ENCODE peak calls at places on chromosomes 16 and 17, in eight cellular contexts. J is DND-41; X is vagina; D is colonic mucosa; R is HepG2; V is CD4-positive, alpha-beta T cell; O is upper lobe of right lung; L is psoas muscle. K is an unnamed sample.

GRCh38 chr16:30561212-30561816 is 3.1 kb upstream of the ZNF764 start:
- DNase-seq in J (no peak), X (no peak), D (peak; percentile 53), R (no peak), V (peak; percentile 15), O (peak; percentile 76), L (peak; percentile 41), K (peak; percentile 11)

GRCh38 chr17:61139219-61139618 is 260.4 kb upstream of the TBX2 start:
- DNase-seq in J (peak; percentile 89), X (no peak), D (peak; percentile 34), R (no peak), V (peak; percentile 48), O (no peak), L (no peak), K (peak; percentile 75)

GRCh38 chr16:86029131-86029741 is 130.3 kb downstream of the IRF8 start:
- DNase-seq in J (peak; percentile 41), X (no peak), D (peak; percentile 66), R (no peak), V (no peak), O (peak; percentile 62), L (no peak), K (no peak)

GRCh38 chr17:320139-320538 is 32.5 kb downstream of the RPH3AL start:
- DNase-seq in J (no peak), X (no peak), D (no peak), R (no peak), V (no peak), O (peak; percentile 26), L (no peak), K (no peak)

GRCh38 chr16:89581861-89582563 is 6.5 kb downstream of the CPNE7 start:
- DNase-seq in J (no peak), X (no peak), D (peak; percentile 63), R (peak; percentile 71), V (no peak), O (no peak), L (no peak), K (no peak)

GRCh38 chr16:56824335-56824734 is 40.7 kb upstream of the SLC12A3 start:
- DNase-seq in J (no peak), X (no peak), D (peak; percentile 40), R (peak; percentile 53), V (no peak), O (peak; percentile 72), L (no peak), K (no peak)

GRCh38 chr17:4940625-4941021 is 555 bp downstream of the RNF167 start:
- DNase-seq in J (peak; percentile 76), X (no peak), D (peak; percentile 42), R (no peak), V (peak; percentile 44), O (peak; percentile 68), L (no peak), K (no peak)

GRCh38 chr16:82888616-82889015 is 261.8 kb downstream of the CDH13 start:
- DNase-seq in J (no peak), X (no peak), D (peak; percentile 23), R (no peak), V (no peak), O (no peak), L (no peak), K (no peak)

GRCh38 chr16:28863929-28864886 is 565 bp downstream of the SH2B1 start:
- DNase-seq in J (no peak), X (no peak), D (peak; percentile 73), R (no peak), V (no peak), O (no peak), L (peak; percentile 33), K (no peak)

GRCh38 chr16:28927815-28928214 is 2.8 kb upstream of the RABEP2 start:
- DNase-seq in J (no peak), X (no peak), D (no peak), R (no peak), V (no peak), O (no peak), L (no peak), K (no peak)

GRCh38 chr16:58462997-58463891 is 36.7 kb upstream of the NDRG4 start:
- DNase-seq in J (no peak), X (no peak), D (no peak), R (no peak), V (no peak), O (no peak), L (no peak), K (no peak)

GRCh38 chr17:32941419-32942032 is 13.6 kb downstream of the TMEM98 start:
- DNase-seq in J (no peak), X (no peak), D (no peak), R (no peak), V (no peak), O (no peak), L (no peak), K (no peak)

GRCh38 chr17:32946375-32947135 is 18.6 kb downstream of the TMEM98 start:
- DNase-seq in J (no peak), X (no peak), D (no peak), R (no peak), V (no peak), O (no peak), L (no peak), K (no peak)

GRCh38 chr17:32943206-32943605 is 15.3 kb downstream of the TMEM98 start:
- DNase-seq in J (no peak), X (no peak), D (no peak), R (no peak), V (no peak), O (no peak), L (no peak), K (no peak)

GRCh38 chr17:32944248-32945020 is 16.5 kb downstream of the TMEM98 start:
- DNase-seq in J (no peak), X (no peak), D (no peak), R (no peak), V (no peak), O (no peak), L (no peak), K (no peak)

DNA sequence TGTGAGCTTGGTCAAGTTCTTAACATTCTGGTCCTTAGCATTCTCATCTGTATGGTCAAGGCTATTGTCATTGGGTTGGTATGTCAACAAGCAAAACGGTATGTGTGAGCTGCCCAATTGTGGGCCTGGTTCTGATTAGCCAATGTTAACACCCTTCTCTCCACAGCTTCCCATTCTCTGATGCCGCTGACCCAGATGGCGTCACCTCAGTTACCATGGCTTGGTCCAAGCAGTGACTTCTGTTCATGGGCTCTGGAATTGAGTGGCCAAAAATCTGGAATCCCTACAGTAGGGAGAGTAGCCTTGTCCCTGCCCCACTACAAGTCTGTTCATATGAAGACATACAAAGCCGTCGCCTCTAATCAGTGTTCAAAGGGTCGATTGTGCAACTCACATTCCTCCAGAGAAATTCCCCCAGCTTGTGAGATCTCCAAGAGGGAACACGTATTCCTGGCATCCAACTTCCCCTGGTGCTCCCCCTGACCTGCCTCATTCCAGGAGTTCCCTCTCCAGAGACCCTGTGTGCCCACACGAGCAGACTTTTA is 15.8 kb downstream of the TMEM98 start:
- DNase-seq in J (no peak), X (no peak), D (no peak), R (peak; percentile 58), V (no peak), O (no peak), L (no peak), K (no peak)
- H3K27ac ChIP-seq in J (no peak overlapping the region), X (no peak overlapping the region), D (no peak overlapping the region), R (no peak overlapping the region), V (no peak overlapping the region), O (peak overlapping the region; percentile 66), L (no peak overlapping the region), K (no peak overlapping the region)

GRCh38 chr17:8644507-8644902 is 14.0 kb upstream of the MYH10 start:
- DNase-seq in J (no peak), X (no peak), D (no peak), R (no peak), V (no peak), O (no peak), L (no peak), K (no peak)
- H3K27ac ChIP-seq in J (no peak overlapping the region), X (no peak overlapping the region), D (no peak overlapping the region), R (peak overlapping the region; percentile 54), V (no peak overlapping the region), O (no peak overlapping the region), L (no peak overlapping the region), K (no peak overlapping the region)

DNA sequence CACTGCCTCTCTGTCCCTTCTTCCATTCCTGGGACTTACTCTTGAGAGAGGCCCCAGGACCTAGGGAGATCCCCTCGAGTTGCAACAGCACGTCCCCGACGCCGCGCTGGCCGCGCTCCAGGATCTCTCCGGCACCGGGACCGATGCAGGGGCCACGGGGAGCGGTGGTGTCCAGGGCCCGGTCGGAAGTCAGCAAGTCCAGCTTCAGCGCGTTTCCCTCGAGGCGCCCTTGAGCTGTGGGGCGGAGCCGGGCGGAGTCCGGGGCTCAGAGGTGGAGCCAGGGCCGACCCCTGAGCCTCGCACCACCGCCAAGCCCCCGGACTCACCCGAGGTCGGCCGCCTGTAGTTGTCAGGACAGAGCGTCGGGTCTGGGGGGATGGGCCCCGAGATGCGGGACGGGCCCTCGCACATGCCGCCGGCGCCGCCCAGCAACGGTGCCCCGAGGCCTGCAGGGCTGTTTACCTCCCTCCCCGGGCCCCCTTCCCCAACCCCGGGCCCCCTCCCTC is 465 bp downstream of the ENKD1 start:
- DNase-seq in J (no peak), X (no peak), D (no peak), R (peak; percentile 54), V (no peak), O (peak; percentile 83), L (peak; percentile 48), K (no peak)
- H3K27ac ChIP-seq in J (peak overlapping the region; percentile 62), X (peak overlapping the region; percentile 90), D (peak overlapping the region; percentile 70), R (peak overlapping the region; percentile 67), V (no peak overlapping the region), O (peak overlapping the region; percentile 89), L (peak overlapping the region; percentile 90), K (peak overlapping the region; percentile 60)

GRCh38 chr16:66383551-66383950 is 17.1 kb downstream of the CDH5 start:
- DNase-seq in J (no peak), X (no peak), D (no peak), R (no peak), V (no peak), O (no peak), L (no peak), K (no peak)
- H3K27ac ChIP-seq in J (no peak overlapping the region), X (no peak overlapping the region), D (no peak overlapping the region), R (no peak overlapping the region), V (no peak overlapping the region), O (no peak overlapping the region), L (peak overlapping the region; percentile 61), K (no peak overlapping the region)

GRCh38 chr17:82020874-82021727 is 1.6 kb downstream of the CENPX start:
- DNase-seq in J (peak; percentile 64), X (no peak), D (peak; percentile 78), R (peak; percentile 86), V (peak; percentile 58), O (peak; percentile 90), L (peak; percentile 74), K (no peak)
- H3K27ac ChIP-seq in J (peak overlapping the region; percentile 73), X (no peak overlapping the region), D (peak overlapping the region; percentile 54), R (peak overlapping the region; percentile 78), V (no peak overlapping the region), O (no peak overlapping the region), L (no peak overlapping the region), K (peak overlapping the region; percentile 41)